ENCODE peak calls at places on chromosomes 7 and 10, in ten cellular contexts. P is A549; L is AG04450; O is Panc1; A is naive thymus-derived CD4-positive, alpha-beta T cell; H is kidney epithelial cell; R is H7; D is fibroblast of mammary gland; V is fibroblast of the aortic adventitia; T is heart right ventricle. B is an unnamed sample.

GRCh38 chr7:158861004-158861787 is 4.8 kb downstream of the DYNC2I1 start:
- DNase-seq in P (no peak), L (no peak), O (no peak), A (no peak), H (no peak), R (no peak), D (no peak), V (no peak), T (no peak), B (no peak)

GRCh38 chr7:75772081-75773077 is at the start of gene CCL26:
- DNase-seq in P (peak; percentile 76), L (peak; percentile 33), O (peak; percentile 25), A (no peak), H (peak; percentile 19), R (no peak), D (peak; percentile 93), V (peak; percentile 94), T (peak; percentile 29), B (peak; percentile 46)

GRCh38 chr10:122966879-122967278 is 12.9 kb upstream of the C10orf88 start:
- DNase-seq in P (no peak), L (no peak), O (no peak), A (no peak), H (no peak), R (no peak), D (no peak), V (no peak), T (no peak), B (no peak)

GRCh38 chr7:118169146-118169545 is 14.8 kb upstream of the LSM8 start:
- DNase-seq in P (peak; percentile 13), L (no peak), O (no peak), A (no peak), H (no peak), R (no peak), D (peak; percentile 43), V (peak; percentile 21), T (no peak), B (no peak)

GRCh38 chr7:69439040-69439439 is 159.2 kb upstream of the AUTS2 start:
- DNase-seq in P (no peak), L (no peak), O (no peak), A (no peak), H (no peak), R (no peak), D (peak; percentile 71), V (no peak), T (no peak), B (no peak)

GRCh38 chr10:117534321-117535044 is 8.1 kb upstream of the EMX2 start:
- DNase-seq in P (no peak), L (no peak), O (no peak), A (no peak), H (no peak), R (peak; percentile 78), D (no peak), V (no peak), T (no peak), B (no peak)

GRCh38 chr7:6433814-6434630 is 13.7 kb downstream of the DAGLB start:
- DNase-seq in P (no peak), L (no peak), O (no peak), A (no peak), H (no peak), R (no peak), D (no peak), V (no peak), T (no peak), B (no peak)

GRCh38 chr7:132383962-132384361 is 192.3 kb downstream of the PLXNA4 start:
- DNase-seq in P (no peak), L (no peak), O (no peak), A (no peak), H (no peak), R (no peak), D (no peak), V (no peak), T (no peak), B (no peak)

GRCh38 chr10:103855424-103855823 is at the start of gene SH3PXD2A:
- DNase-seq in P (no peak), L (no peak), O (no peak), A (peak; percentile 12), H (no peak), R (peak; percentile 92), D (no peak), V (no peak), T (peak; percentile 58), B (no peak)

GRCh38 chr10:68423522-68423921 is 16.4 kb upstream of the RUFY2 start:
- DNase-seq in P (no peak), L (no peak), O (no peak), A (peak; percentile 25), H (no peak), R (no peak), D (no peak), V (no peak), T (no peak), B (no peak)

GRCh38 chr10:5573968-5574641 is 49.3 kb downstream of the CALML3 start:
- DNase-seq in P (no peak), L (no peak), O (no peak), A (no peak), H (no peak), R (no peak), D (no peak), V (no peak), T (no peak), B (no peak)

DNA sequence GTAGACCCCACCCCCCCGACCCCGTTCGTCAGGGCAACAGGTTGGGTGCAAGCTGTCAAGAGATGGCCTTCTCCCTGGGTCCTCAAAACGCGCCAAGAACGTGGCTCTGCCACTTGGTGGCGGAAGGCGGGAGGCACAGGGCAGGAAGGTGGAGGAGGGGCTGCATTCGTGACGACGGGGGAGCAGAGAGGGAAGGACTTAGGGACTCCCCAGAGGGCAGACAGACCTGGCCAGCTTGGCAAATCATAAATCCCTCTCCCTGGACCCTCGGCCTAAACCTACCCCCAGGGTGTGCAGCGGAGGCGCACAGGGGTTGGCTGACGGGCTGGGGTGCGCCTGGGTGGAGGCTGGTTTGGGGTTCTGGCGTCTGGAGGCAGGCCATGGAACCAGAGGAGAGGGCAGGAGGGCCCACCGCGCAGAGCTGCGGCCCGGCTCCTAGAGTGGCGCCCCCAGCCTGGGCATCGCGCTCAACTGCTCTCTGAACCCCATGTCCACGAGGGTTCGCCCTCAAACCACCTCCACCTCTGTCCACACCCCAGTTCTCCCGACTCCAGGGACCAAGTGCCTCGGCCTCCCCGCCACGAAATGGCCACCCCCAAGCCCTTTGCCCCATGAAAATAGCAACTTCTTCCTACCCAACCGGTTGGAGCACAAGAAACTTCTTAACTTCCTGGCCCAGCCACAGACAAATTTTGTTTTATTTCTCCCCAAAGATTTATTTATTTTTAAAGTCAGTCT is 10.8 kb upstream of the GATA3 start:
- DNase-seq in P (no peak), L (no peak), O (no peak), A (peak; percentile 49), H (no peak), R (peak; percentile 91), D (no peak), V (no peak), T (no peak), B (no peak)
- H3K4me3 ChIP-seq in P (no peak overlapping the region), L (no peak overlapping the region), O (no peak overlapping the region), A (no peak overlapping the region), H (no peak overlapping the region), R (peak overlapping the region; percentile 15), D (no peak overlapping the region), V (no peak overlapping the region), T (no peak overlapping the region), B (no peak overlapping the region)

DNA sequence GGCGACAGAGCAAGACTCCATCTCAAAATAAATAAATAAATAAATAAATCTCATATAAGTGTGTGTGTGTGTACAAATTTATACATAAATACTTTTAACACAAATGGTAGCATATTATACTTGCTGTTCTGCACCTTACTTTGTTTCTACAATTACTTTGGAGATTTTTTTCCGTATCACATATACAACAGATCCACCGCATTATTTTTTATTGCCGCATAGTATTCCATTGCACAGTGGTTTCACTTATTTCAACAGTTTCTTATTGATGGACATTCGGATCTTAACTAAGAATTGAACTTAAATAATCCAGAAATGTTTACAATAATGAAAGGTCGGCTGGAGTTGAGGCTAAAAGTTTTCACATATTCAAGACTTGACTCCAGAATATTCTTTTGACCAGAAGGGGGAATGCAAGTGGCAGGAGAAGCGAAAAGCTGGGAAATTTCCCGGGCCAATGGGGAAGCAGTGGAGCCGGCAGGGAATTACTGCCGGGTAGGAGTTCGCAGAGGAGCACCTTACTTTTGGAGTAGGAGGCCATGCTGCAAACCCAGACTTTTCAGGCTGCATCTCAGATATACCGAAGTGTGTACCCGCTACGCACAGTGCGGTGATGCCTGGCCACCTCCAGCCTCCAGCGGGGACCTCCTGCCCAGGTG is 448 bp upstream of the CNNM1 start:
- DNase-seq in P (peak; percentile 81), L (no peak), O (no peak), A (no peak), H (no peak), R (no peak), D (peak; percentile 38), V (peak; percentile 5), T (no peak), B (no peak)
- H3K4me3 ChIP-seq in P (peak overlapping the region; percentile 84), L (peak overlapping the region; percentile 42), O (peak overlapping the region; percentile 55), A (peak overlapping the region; percentile 41), H (peak overlapping the region; percentile 38), R (peak overlapping the region; percentile 47), D (peak overlapping the region; percentile 35), V (peak overlapping the region; percentile 33), T (peak overlapping the region; percentile 52), B (peak overlapping the region; percentile 47)

DNA sequence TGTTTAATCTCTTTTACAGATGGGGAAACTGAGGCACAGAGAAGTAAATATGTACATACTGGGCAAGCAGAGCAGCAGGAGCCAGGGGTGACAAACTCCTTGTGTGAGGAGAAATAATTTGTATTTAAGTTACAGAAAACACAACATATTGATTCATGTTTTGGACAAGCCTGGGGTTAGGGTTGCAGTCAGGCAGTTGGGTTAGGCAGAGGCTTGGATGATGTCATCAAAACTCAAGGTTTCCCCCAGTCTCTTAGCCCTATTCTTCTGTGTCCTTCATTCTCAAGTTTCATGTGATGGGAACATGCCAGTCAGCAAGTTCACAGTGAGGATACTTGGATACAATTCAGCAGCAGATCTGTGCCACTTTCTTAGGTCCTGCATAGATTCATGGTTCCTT is 181.4 kb downstream of the CXCL12 start:
- DNase-seq in P (no peak), L (no peak), O (no peak), A (no peak), H (no peak), R (no peak), D (no peak), V (no peak), T (no peak), B (no peak)
- H3K4me3 ChIP-seq in P (no peak overlapping the region), L (no peak overlapping the region), O (no peak overlapping the region), A (no peak overlapping the region), H (no peak overlapping the region), R (no peak overlapping the region), D (no peak overlapping the region), V (no peak overlapping the region), T (no peak overlapping the region), B (no peak overlapping the region)

DNA sequence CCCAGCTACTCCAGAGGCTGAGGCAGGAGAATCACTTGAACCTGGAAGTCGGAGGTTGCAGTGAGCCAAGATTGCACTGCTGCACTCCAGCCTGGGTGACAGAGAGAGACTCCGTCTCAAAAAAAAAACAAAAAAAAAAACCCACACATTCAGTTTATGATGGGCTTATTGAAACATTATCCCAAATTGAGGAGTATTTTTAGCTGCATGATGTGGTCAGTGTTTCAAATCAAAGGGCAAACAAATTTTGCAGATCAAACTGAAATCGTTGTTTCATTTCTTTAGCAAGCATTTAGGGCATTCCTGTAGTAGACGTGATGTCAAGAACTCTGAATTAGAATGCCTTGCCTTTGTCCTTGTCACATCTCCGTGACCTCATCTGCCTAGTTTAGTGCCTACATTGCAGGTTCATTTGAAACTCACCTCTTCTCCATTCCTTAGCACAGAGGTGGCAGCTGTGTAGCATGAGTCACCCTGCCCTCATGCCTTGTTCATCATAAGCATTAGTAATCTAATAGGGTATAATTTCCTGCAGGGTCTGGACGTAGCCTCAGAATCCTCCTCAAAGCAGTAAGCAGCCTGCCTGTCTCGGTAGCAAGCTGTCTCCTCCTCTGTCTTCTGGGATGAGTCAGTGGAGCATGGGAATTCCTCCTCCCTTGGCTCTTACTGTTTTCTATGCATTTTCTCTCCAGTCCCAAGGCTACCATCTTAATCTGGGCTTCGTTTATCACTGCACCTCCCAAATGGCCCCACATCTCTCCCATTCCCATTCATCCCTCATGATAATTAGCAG is 73.8 kb downstream of the CUL1 start:
- DNase-seq in P (peak; percentile 63), L (peak; percentile 84), O (peak; percentile 96), A (no peak), H (peak; percentile 90), R (no peak), D (peak; percentile 95), V (peak; percentile 65), T (no peak), B (no peak)
- H3K4me3 ChIP-seq in P (no peak overlapping the region), L (peak overlapping the region; percentile 25), O (no peak overlapping the region), A (no peak overlapping the region), H (no peak overlapping the region), R (no peak overlapping the region), D (no peak overlapping the region), V (no peak overlapping the region), T (no peak overlapping the region), B (no peak overlapping the region)

B was measured in colonic mucosa.